ENCODE peak calls at places on chromosomes 1 and 21, in eight cellular contexts. One of them, this sample, is unnamed.

GRCh38 chr1:197614916-197615692 is 160.2 kb downstream of the DENND1B start:
- DNase-seq in progenitor cell of endocrine pancreas: no peak
- DNase-seq in PC-3: peak; percentile 46
- DNase-seq in stomach: peak; percentile 25
- DNase-seq in A549: no peak
- DNase-seq in GM20000: no peak
- DNase-seq in cardiac fibroblast: peak; percentile 64
- DNase-seq in upper lobe of right lung: no peak
- DNase-seq in this sample: no peak

GRCh38 chr1:45863117-45863670 is 59.8 kb downstream of the MAST2 start:
- DNase-seq in progenitor cell of endocrine pancreas: no peak
- DNase-seq in PC-3: no peak
- DNase-seq in stomach: no peak
- DNase-seq in A549: no peak
- DNase-seq in GM20000: no peak
- DNase-seq in cardiac fibroblast: peak; percentile 15
- DNase-seq in upper lobe of right lung: no peak
- DNase-seq in this sample: no peak

GRCh38 chr1:24705260-24706073 is 39.8 kb upstream of the CLIC4 start:
- DNase-seq in progenitor cell of endocrine pancreas: peak; percentile 67
- DNase-seq in PC-3: peak; percentile 98
- DNase-seq in stomach: peak; percentile 85
- DNase-seq in A549: peak; percentile 91
- DNase-seq in GM20000: peak; percentile 85
- DNase-seq in cardiac fibroblast: peak; percentile 97
- DNase-seq in upper lobe of right lung: peak; percentile 88
- DNase-seq in this sample: peak; percentile 70

GRCh38 chr1:53733975-53734649 is 4.9 kb downstream of the GLIS1 start:
- DNase-seq in progenitor cell of endocrine pancreas: no peak
- DNase-seq in PC-3: peak; percentile 89
- DNase-seq in stomach: no peak
- DNase-seq in A549: no peak
- DNase-seq in GM20000: no peak
- DNase-seq in cardiac fibroblast: no peak
- DNase-seq in upper lobe of right lung: no peak
- DNase-seq in this sample: no peak

GRCh38 chr1:170560681-170561285 is 28.8 kb downstream of the GORAB start:
- DNase-seq in progenitor cell of endocrine pancreas: no peak
- DNase-seq in PC-3: no peak
- DNase-seq in stomach: no peak
- DNase-seq in A549: no peak
- DNase-seq in GM20000: no peak
- DNase-seq in cardiac fibroblast: no peak
- DNase-seq in upper lobe of right lung: no peak
- DNase-seq in this sample: no peak

GRCh38 chr1:199054706-199055105 is 415.9 kb downstream of the PTPRC start:
- DNase-seq in progenitor cell of endocrine pancreas: no peak
- DNase-seq in PC-3: no peak
- DNase-seq in stomach: no peak
- DNase-seq in A549: no peak
- DNase-seq in GM20000: no peak
- DNase-seq in cardiac fibroblast: no peak
- DNase-seq in upper lobe of right lung: no peak
- DNase-seq in this sample: no peak

GRCh38 chr1:12113433-12114339 is 50.6 kb downstream of the TNFRSF8 start:
- DNase-seq in progenitor cell of endocrine pancreas: no peak
- DNase-seq in PC-3: peak; percentile 3
- DNase-seq in stomach: no peak
- DNase-seq in A549: no peak
- DNase-seq in GM20000: no peak
- DNase-seq in cardiac fibroblast: peak; percentile 72
- DNase-seq in upper lobe of right lung: no peak
- DNase-seq in this sample: no peak

GRCh38 chr1:237084399-237085077 is 42.6 kb downstream of the RYR2 start:
- DNase-seq in progenitor cell of endocrine pancreas: no peak
- DNase-seq in PC-3: no peak
- DNase-seq in stomach: no peak
- DNase-seq in A549: no peak
- DNase-seq in GM20000: no peak
- DNase-seq in cardiac fibroblast: no peak
- DNase-seq in upper lobe of right lung: no peak
- DNase-seq in this sample: no peak

GRCh38 chr1:179876289-179876715 is 1.3 kb downstream of the TOR1AIP2 start:
- DNase-seq in progenitor cell of endocrine pancreas: no peak
- DNase-seq in PC-3: peak; percentile 69
- DNase-seq in stomach: no peak
- DNase-seq in A549: no peak
- DNase-seq in GM20000: no peak
- DNase-seq in cardiac fibroblast: peak; percentile 44
- DNase-seq in upper lobe of right lung: no peak
- DNase-seq in this sample: no peak

GRCh38 chr21:32958288-32958992 is 67.3 kb upstream of the OLIG2 start:
- DNase-seq in progenitor cell of endocrine pancreas: no peak
- DNase-seq in PC-3: peak; percentile 55
- DNase-seq in stomach: no peak
- DNase-seq in A549: no peak
- DNase-seq in GM20000: no peak
- DNase-seq in cardiac fibroblast: no peak
- DNase-seq in upper lobe of right lung: no peak
- DNase-seq in this sample: no peak

GRCh38 chr1:163273766-163274441 is 47.9 kb upstream of the NUF2 start:
- DNase-seq in progenitor cell of endocrine pancreas: no peak
- DNase-seq in PC-3: no peak
- DNase-seq in stomach: no peak
- DNase-seq in A549: no peak
- DNase-seq in GM20000: no peak
- DNase-seq in cardiac fibroblast: no peak
- DNase-seq in upper lobe of right lung: no peak
- DNase-seq in this sample: no peak

GRCh38 chr1:203287896-203288295 is 17.4 kb upstream of the BTG2 start:
- DNase-seq in progenitor cell of endocrine pancreas: no peak
- DNase-seq in PC-3: no peak
- DNase-seq in stomach: no peak
- DNase-seq in A549: no peak
- DNase-seq in GM20000: no peak
- DNase-seq in cardiac fibroblast: no peak
- DNase-seq in upper lobe of right lung: no peak
- DNase-seq in this sample: no peak

GRCh38 chr1:203288351-203288894 is 16.9 kb upstream of the BTG2 start:
- DNase-seq in progenitor cell of endocrine pancreas: no peak
- DNase-seq in PC-3: no peak
- DNase-seq in stomach: no peak
- DNase-seq in A549: no peak
- DNase-seq in GM20000: no peak
- DNase-seq in cardiac fibroblast: no peak
- DNase-seq in upper lobe of right lung: no peak
- DNase-seq in this sample: no peak

GRCh38 chr1:203284411-203285208 is 20.7 kb upstream of the BTG2 start:
- DNase-seq in progenitor cell of endocrine pancreas: no peak
- DNase-seq in PC-3: no peak
- DNase-seq in stomach: no peak
- DNase-seq in A549: no peak
- DNase-seq in GM20000: no peak
- DNase-seq in cardiac fibroblast: no peak
- DNase-seq in upper lobe of right lung: peak; percentile 45
- DNase-seq in this sample: no peak

GRCh38 chr1:203287109-203287893 is 18.0 kb upstream of the BTG2 start:
- DNase-seq in progenitor cell of endocrine pancreas: no peak
- DNase-seq in PC-3: no peak
- DNase-seq in stomach: peak; percentile 58
- DNase-seq in A549: no peak
- DNase-seq in GM20000: peak; percentile 86
- DNase-seq in cardiac fibroblast: peak; percentile 76
- DNase-seq in upper lobe of right lung: peak; percentile 88
- DNase-seq in this sample: peak; percentile 87

DNA sequence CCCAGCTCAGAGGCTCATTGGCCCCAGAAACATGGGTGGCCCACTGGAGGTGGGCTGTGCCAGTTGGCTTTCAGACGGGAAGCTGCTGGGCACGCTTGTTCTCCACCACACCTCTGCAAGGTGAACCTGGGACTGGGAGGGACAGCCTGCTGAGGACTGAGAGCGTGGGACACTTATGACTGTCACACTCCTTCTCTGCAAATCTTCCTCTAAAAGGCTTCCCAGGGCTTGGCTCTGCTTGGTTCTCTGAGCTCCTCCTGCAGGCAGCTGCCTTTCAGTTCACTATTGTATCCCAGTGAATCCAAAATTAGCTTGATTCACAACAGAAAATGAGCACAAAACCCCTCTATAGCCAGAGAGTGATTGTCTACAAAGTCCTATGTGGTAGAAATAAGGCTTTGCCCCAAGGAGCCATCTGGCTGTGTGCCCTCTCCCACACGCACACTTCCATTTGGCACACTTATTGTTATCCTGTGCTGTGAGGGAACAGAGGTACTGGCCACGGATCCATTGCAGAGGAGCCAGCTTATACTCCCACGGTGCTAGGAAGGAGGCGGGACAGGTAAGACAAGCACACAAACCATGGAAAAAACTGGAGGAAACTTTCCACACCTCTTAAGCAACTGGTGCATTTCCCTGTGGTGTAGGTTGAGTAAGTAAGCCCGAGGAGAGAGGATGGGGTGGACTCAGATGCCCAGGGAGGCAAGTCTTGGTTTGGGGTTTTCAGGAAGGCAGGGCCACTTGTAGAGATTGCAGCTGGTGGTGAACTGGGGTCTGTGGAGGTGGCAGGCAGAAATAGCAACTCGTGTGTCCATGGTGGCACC is 18.9 kb upstream of the BTG2 start:
- DNase-seq in progenitor cell of endocrine pancreas: no peak
- DNase-seq in PC-3: no peak
- DNase-seq in stomach: peak; percentile 66
- DNase-seq in A549: no peak
- DNase-seq in GM20000: no peak
- DNase-seq in cardiac fibroblast: peak; percentile 39
- DNase-seq in upper lobe of right lung: peak; percentile 51
- DNase-seq in this sample: no peak
- TF ChIP-seq CTCF in progenitor cell of endocrine pancreas: no peak
- TF ChIP-seq CTCF in PC-3: no peak
- TF ChIP-seq CTCF in stomach: no peak
- TF ChIP-seq CTCF in A549: no peak
- TF ChIP-seq CTCF in GM20000: no peak
- TF ChIP-seq CTCF in cardiac fibroblast: no peak
- TF ChIP-seq CTCF in upper lobe of right lung: no peak
- TF ChIP-seq CTCF in this sample: no peak

GRCh38 chr1:113875714-113876113 is 4.2 kb upstream of the PTPN22 start:
- DNase-seq in progenitor cell of endocrine pancreas: no peak
- DNase-seq in PC-3: no peak
- DNase-seq in stomach: no peak
- DNase-seq in A549: no peak
- DNase-seq in GM20000: no peak
- DNase-seq in cardiac fibroblast: no peak
- DNase-seq in upper lobe of right lung: no peak
- DNase-seq in this sample: no peak

GRCh38 chr1:113870778-113871177 is 734 bp downstream of the PTPN22 start:
- DNase-seq in progenitor cell of endocrine pancreas: no peak
- DNase-seq in PC-3: no peak
- DNase-seq in stomach: no peak
- DNase-seq in A549: no peak
- DNase-seq in GM20000: no peak
- DNase-seq in cardiac fibroblast: no peak
- DNase-seq in upper lobe of right lung: no peak
- DNase-seq in this sample: no peak

GRCh38 chr1:113874017-113874879 is 2.7 kb upstream of the PTPN22 start:
- DNase-seq in progenitor cell of endocrine pancreas: no peak
- DNase-seq in PC-3: peak; percentile 61
- DNase-seq in stomach: no peak
- DNase-seq in A549: no peak
- DNase-seq in GM20000: no peak
- DNase-seq in cardiac fibroblast: peak; percentile 49
- DNase-seq in upper lobe of right lung: no peak
- DNase-seq in this sample: no peak

GRCh38 chr1:113871597-113872113 is at the start of gene PTPN22:
- DNase-seq in progenitor cell of endocrine pancreas: no peak
- DNase-seq in PC-3: peak; percentile 57
- DNase-seq in stomach: peak; percentile 50
- DNase-seq in A549: no peak
- DNase-seq in GM20000: peak; percentile 67
- DNase-seq in cardiac fibroblast: peak; percentile 64
- DNase-seq in upper lobe of right lung: peak; percentile 68
- DNase-seq in this sample: peak; percentile 55

DNA sequence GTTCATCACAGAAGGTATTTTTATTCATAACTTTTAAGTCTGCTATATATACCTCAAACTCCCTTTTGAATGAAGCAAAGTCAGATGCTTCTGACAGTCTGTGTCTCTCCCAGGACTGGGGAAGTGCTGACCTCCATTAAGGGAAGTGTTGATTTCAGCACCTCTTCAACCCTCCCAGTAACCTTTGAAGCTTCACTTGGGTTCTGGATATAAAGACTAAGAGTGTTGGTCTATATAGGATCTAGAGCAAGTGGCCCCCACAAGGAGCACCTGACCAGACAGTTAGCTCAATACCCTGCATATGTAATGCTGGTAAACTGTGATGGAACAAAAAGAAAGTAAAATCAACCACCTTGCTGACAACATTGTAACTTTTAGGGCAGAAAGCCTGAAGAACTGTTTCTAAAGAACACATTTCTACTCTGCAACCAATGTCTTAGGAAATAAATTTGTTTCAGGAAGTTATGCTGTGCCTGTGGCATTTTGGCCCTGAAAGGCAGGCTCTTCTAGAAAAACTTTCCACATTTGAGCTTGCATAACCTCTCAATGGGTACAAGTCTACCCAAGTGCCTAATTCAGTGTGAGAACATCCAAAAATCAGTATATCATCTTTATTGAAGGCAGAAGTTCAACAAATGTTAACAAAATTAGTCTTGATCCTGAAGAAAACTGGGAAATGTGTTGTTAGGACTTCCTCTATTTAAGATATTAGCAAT is 865 bp upstream of the PTPN22 start:
- DNase-seq in progenitor cell of endocrine pancreas: no peak
- DNase-seq in PC-3: no peak
- DNase-seq in stomach: no peak
- DNase-seq in A549: no peak
- DNase-seq in GM20000: no peak
- DNase-seq in cardiac fibroblast: peak; percentile 52
- DNase-seq in upper lobe of right lung: no peak
- DNase-seq in this sample: no peak
- TF ChIP-seq CTCF in progenitor cell of endocrine pancreas: no peak
- TF ChIP-seq CTCF in PC-3: no peak
- TF ChIP-seq CTCF in stomach: no peak
- TF ChIP-seq CTCF in A549: no peak
- TF ChIP-seq CTCF in GM20000: no peak
- TF ChIP-seq CTCF in cardiac fibroblast: no peak
- TF ChIP-seq CTCF in upper lobe of right lung: no peak
- TF ChIP-seq CTCF in this sample: no peak

GRCh38 chr1:48916121-48917069 is 139.7 kb upstream of the BEND5 start:
- DNase-seq in progenitor cell of endocrine pancreas: no peak
- DNase-seq in PC-3: peak; percentile 78
- DNase-seq in stomach: no peak
- DNase-seq in A549: peak; percentile 21
- DNase-seq in GM20000: no peak
- DNase-seq in cardiac fibroblast: peak; percentile 81
- DNase-seq in upper lobe of right lung: no peak
- DNase-seq in this sample: no peak
- TF ChIP-seq CTCF in progenitor cell of endocrine pancreas: peak; percentile 73
- TF ChIP-seq CTCF in PC-3: peak; percentile 72
- TF ChIP-seq CTCF in stomach: no peak
- TF ChIP-seq CTCF in A549: peak; percentile 33
- TF ChIP-seq CTCF in GM20000: no peak
- TF ChIP-seq CTCF in cardiac fibroblast: peak; percentile 56
- TF ChIP-seq CTCF in upper lobe of right lung: peak; percentile 26
- TF ChIP-seq CTCF in this sample: peak; percentile 31

GRCh38 chr1:111346089-111346885 is 55.6 kb downstream of the CHIA start:
- DNase-seq in progenitor cell of endocrine pancreas: peak; percentile 87
- DNase-seq in PC-3: peak; percentile 72
- DNase-seq in stomach: peak; percentile 89
- DNase-seq in A549: peak; percentile 56
- DNase-seq in GM20000: peak; percentile 91
- DNase-seq in cardiac fibroblast: peak; percentile 88
- DNase-seq in upper lobe of right lung: peak; percentile 95
- DNase-seq in this sample: peak; percentile 94
- TF ChIP-seq CTCF in progenitor cell of endocrine pancreas: peak; percentile 35
- TF ChIP-seq CTCF in PC-3: peak; percentile 30
- TF ChIP-seq CTCF in stomach: no peak
- TF ChIP-seq CTCF in A549: no peak
- TF ChIP-seq CTCF in GM20000: peak; percentile 28
- TF ChIP-seq CTCF in cardiac fibroblast: no peak
- TF ChIP-seq CTCF in upper lobe of right lung: peak; percentile 21
- TF ChIP-seq CTCF in this sample: peak; percentile 28